ENCODE peak calls at places on chromosomes 6 and 20, in five cellular contexts. One of them, this sample, is unnamed.

GRCh38 chr6:79215233-79215824 is 19.2 kb downstream of the HMGN3 start:
- DNase-seq in SK-N-SH: no peak
- DNase-seq in HepG2: peak
- DNase-seq in K562: no peak
- DNase-seq in GM12878: no peak
- DNase-seq in this sample: no peak

GRCh38 chr20:63850689-63851547 is 10.4 kb upstream of the ABHD16B start:
- DNase-seq in SK-N-SH: no peak
- DNase-seq in HepG2: no peak
- DNase-seq in K562: no peak
- DNase-seq in GM12878: peak
- DNase-seq in this sample: no peak

GRCh38 chr6:99151634-99152344 is 197.7 kb downstream of the FAXC start:
- DNase-seq in SK-N-SH: peak
- DNase-seq in HepG2: peak
- DNase-seq in K562: peak
- DNase-seq in GM12878: peak
- DNase-seq in this sample: peak

GRCh38 chr6:141677598-141678211 is 455.0 kb upstream of the GJE1 start:
- DNase-seq in SK-N-SH: peak
- DNase-seq in HepG2: peak
- DNase-seq in K562: no peak
- DNase-seq in GM12878: no peak
- DNase-seq in this sample: no peak

GRCh38 chr20:10316582-10316981 is 98.0 kb downstream of the SNAP25 start:
- DNase-seq in SK-N-SH: no peak
- DNase-seq in HepG2: peak
- DNase-seq in K562: peak
- DNase-seq in GM12878: peak
- DNase-seq in this sample: peak

GRCh38 chr6:137166247-137167098 is 7.0 kb downstream of the IL22RA2 start:
- DNase-seq in SK-N-SH: no peak
- DNase-seq in HepG2: no peak
- DNase-seq in K562: no peak
- DNase-seq in GM12878: no peak
- DNase-seq in this sample: no peak

GRCh38 chr20:50475879-50476292 is 34.3 kb upstream of the PTPN1 start:
- DNase-seq in SK-N-SH: no peak
- DNase-seq in HepG2: peak
- DNase-seq in K562: peak
- DNase-seq in GM12878: no peak
- DNase-seq in this sample: peak

GRCh38 chr6:57173056-57173885 is 1.1 kb downstream of the BAG2 start:
- DNase-seq in SK-N-SH: peak
- DNase-seq in HepG2: peak
- DNase-seq in K562: peak
- DNase-seq in GM12878: no peak
- DNase-seq in this sample: peak

GRCh38 chr6:3706547-3707467 is 44.7 kb downstream of the PXDC1 start:
- DNase-seq in SK-N-SH: no peak
- DNase-seq in HepG2: no peak
- DNase-seq in K562: no peak
- DNase-seq in GM12878: no peak
- DNase-seq in this sample: no peak

GRCh38 chr6:12870033-12870432 is 153.5 kb downstream of the PHACTR1 start:
- DNase-seq in SK-N-SH: no peak
- DNase-seq in HepG2: no peak
- DNase-seq in K562: no peak
- DNase-seq in GM12878: no peak
- DNase-seq in this sample: no peak
- TF ChIP-seq SMC3 in SK-N-SH: no peak
- TF ChIP-seq SMC3 in HepG2: no peak
- TF ChIP-seq SMC3 in K562: no peak
- TF ChIP-seq SMC3 in GM12878: no peak
- TF ChIP-seq SMC3 in this sample: no peak

GRCh38 chr20:53940356-53940694 is 130.1 kb downstream of the BCAS1 start:
- DNase-seq in SK-N-SH: no peak
- DNase-seq in HepG2: no peak
- DNase-seq in K562: no peak
- DNase-seq in GM12878: no peak
- DNase-seq in this sample: no peak
- TF ChIP-seq MAX in SK-N-SH: no peak
- TF ChIP-seq MAX in HepG2: no peak
- TF ChIP-seq MAX in K562: no peak
- TF ChIP-seq MAX in GM12878: no peak
- TF ChIP-seq MAX in this sample: no peak

GRCh38 chr20:31712564-31713311 is 9.9 kb downstream of the BCL2L1 start:
- DNase-seq in SK-N-SH: no peak
- DNase-seq in HepG2: peak
- DNase-seq in K562: no peak
- DNase-seq in GM12878: no peak
- DNase-seq in this sample: peak

GRCh38 chr20:31711416-31712111 is 11.1 kb downstream of the BCL2L1 start:
- DNase-seq in SK-N-SH: no peak
- DNase-seq in HepG2: peak
- DNase-seq in K562: no peak
- DNase-seq in GM12878: no peak
- DNase-seq in this sample: no peak

GRCh38 chr20:31715766-31716165 is 6.9 kb downstream of the BCL2L1 start:
- DNase-seq in SK-N-SH: no peak
- DNase-seq in HepG2: no peak
- DNase-seq in K562: no peak
- DNase-seq in GM12878: no peak
- DNase-seq in this sample: no peak

GRCh38 chr20:31712112-31712553 is 10.5 kb downstream of the BCL2L1 start:
- DNase-seq in SK-N-SH: no peak
- DNase-seq in HepG2: peak
- DNase-seq in K562: peak
- DNase-seq in GM12878: no peak
- DNase-seq in this sample: no peak

GRCh38 chr20:31713312-31714049 is 9.2 kb downstream of the BCL2L1 start:
- DNase-seq in SK-N-SH: no peak
- DNase-seq in HepG2: peak
- DNase-seq in K562: no peak
- DNase-seq in GM12878: no peak
- DNase-seq in this sample: peak
- TF ChIP-seq SMC3 in SK-N-SH: no peak
- TF ChIP-seq SMC3 in HepG2: no peak
- TF ChIP-seq SMC3 in K562: no peak
- TF ChIP-seq SMC3 in GM12878: no peak
- TF ChIP-seq SMC3 in this sample: no peak

GRCh38 chr6:24719125-24719931 is at the start of gene C6orf62:
- DNase-seq in SK-N-SH: peak
- DNase-seq in HepG2: no peak
- DNase-seq in K562: peak
- DNase-seq in GM12878: peak
- DNase-seq in this sample: no peak
- TF ChIP-seq MAX in SK-N-SH: no peak
- TF ChIP-seq MAX in HepG2: no peak
- TF ChIP-seq MAX in K562: no peak
- TF ChIP-seq MAX in GM12878: no peak
- TF ChIP-seq MAX in this sample: no peak

DNA sequence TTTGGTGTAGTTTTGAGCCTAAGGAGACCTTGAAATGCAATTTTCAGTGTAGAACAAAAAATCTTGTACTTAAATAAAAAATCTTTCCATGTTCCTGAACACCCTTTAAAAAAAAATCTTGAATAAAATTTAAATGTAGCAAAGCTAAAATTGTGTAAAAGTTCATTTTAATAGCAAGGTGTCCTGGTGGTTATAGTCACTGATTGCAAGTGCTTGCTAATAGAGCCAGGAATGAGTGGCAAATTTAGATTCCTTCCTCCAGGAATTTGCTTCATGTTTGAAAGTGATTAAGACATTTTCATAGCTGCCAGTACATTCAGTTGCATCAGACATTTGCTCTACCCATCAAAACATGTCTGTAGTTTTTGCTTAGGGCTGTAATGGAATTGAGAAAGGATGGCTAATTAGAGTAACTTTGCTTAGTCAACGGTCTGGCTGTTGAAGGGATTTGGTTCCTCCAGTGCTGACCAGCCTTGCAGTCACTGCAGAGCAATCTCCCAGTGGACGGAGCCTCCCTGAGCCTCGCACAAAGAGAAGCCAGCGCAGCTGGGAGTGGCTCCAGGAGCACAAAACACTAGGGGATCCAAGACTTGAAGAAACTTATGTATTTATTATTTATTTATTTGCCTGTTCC is 36.5 kb downstream of the AKAP12 start:
- DNase-seq in SK-N-SH: peak
- DNase-seq in HepG2: no peak
- DNase-seq in K562: no peak
- DNase-seq in GM12878: no peak
- DNase-seq in this sample: peak
- TF ChIP-seq SMC3 in SK-N-SH: no peak
- TF ChIP-seq SMC3 in HepG2: no peak
- TF ChIP-seq SMC3 in K562: no peak
- TF ChIP-seq SMC3 in GM12878: no peak
- TF ChIP-seq SMC3 in this sample: no peak

DNA sequence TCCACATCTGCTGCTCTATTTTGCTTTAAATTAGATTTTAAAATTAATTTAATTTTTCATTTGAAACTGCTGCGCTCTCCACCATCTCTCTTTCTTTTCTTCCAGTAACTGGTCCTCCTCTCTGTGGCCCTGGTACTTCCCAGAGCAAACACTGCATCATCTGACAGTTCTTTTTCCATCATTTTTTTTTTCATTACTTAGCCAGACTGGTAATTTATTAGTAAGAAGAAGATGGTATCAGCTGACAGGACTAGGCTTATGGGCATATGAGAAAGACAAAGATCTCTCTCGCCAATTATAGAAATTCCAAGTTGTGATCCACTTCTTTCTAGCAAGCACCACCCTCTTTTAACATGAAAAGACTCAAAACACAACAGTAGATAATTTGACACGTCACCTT is 73.7 kb upstream of the FAM184A start:
- DNase-seq in SK-N-SH: no peak
- DNase-seq in HepG2: no peak
- DNase-seq in K562: no peak
- DNase-seq in GM12878: no peak
- DNase-seq in this sample: no peak
- TF ChIP-seq MAX in SK-N-SH: no peak
- TF ChIP-seq MAX in HepG2: no peak
- TF ChIP-seq MAX in K562: no peak
- TF ChIP-seq MAX in GM12878: no peak
- TF ChIP-seq MAX in this sample: no peak

GRCh38 chr6:74713941-74714340 is 491.9 kb downstream of the COL12A1 start:
- DNase-seq in SK-N-SH: no peak
- DNase-seq in HepG2: no peak
- DNase-seq in K562: no peak
- DNase-seq in GM12878: no peak
- DNase-seq in this sample: no peak
- TF ChIP-seq SMC3 in SK-N-SH: no peak
- TF ChIP-seq SMC3 in HepG2: no peak
- TF ChIP-seq SMC3 in K562: no peak
- TF ChIP-seq SMC3 in GM12878: no peak
- TF ChIP-seq SMC3 in this sample: no peak

GRCh38 chr6:93721386-93722048 is 302.2 kb upstream of the EPHA7 start:
- DNase-seq in SK-N-SH: no peak
- DNase-seq in HepG2: peak
- DNase-seq in K562: no peak
- DNase-seq in GM12878: no peak
- DNase-seq in this sample: peak
- TF ChIP-seq MAX in SK-N-SH: no peak
- TF ChIP-seq MAX in HepG2: no peak
- TF ChIP-seq MAX in K562: no peak
- TF ChIP-seq MAX in GM12878: no peak
- TF ChIP-seq MAX in this sample: no peak

DNA sequence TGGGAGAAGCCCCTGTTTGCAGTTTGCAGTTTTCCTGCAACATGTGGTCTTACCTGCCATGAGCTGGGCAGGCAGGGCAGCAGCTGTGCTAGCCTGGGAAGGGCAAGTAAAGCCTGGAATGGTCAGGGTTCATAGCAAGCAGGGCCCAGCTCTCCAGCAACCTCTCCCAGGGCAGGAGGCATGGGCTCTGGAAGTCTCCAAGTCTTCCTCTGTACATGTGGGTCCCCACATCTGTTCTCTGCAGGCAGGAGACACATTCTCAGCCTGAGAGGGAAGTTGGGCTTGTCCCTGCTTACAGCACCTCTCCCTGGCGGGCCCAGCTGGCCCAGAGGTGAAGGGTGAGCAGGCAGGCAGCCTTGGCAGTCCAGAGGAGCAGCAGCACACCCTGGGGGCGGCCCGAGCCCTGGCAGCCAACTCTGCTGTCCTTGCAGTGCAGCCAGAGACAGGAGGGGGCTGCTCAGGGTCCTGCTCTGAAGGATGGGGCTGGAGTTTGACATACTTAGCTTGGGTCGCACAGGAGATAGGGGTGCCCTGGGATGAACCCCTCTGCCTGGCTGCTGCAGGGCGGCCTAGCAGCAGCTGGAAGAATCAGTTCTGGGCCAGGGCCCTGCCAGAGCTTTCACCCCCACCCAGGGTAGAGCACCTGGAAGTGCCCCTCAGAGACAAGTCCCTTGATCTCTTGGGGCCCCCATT is 176.0 kb downstream of the MRPL14 start:
- DNase-seq in SK-N-SH: peak
- DNase-seq in HepG2: peak
- DNase-seq in K562: peak
- DNase-seq in GM12878: no peak
- DNase-seq in this sample: peak
- TF ChIP-seq SMC3 in SK-N-SH: peak
- TF ChIP-seq SMC3 in HepG2: peak
- TF ChIP-seq SMC3 in K562: peak
- TF ChIP-seq SMC3 in GM12878: peak
- TF ChIP-seq SMC3 in this sample: peak